ENCODE peak calls at places on chromosomes 2 and 18, in nine cellular contexts. T is SJSA1, L is PC-9, K is AG04450, R is HT1080, D is Right ventricle myocardium inferior, M is progenitor cell of endocrine pancreas, Z is ovary, J is fibroblast of mammary gland. G is an unnamed sample.

GRCh38 chr2:205002390-205002789 is 457.1 kb downstream of the PARD3B start:
- DNase-seq in J (no peak), Z (no peak), M (no peak), K (no peak), L (no peak), D (no peak), T (no peak), R (peak; percentile 4), G (no peak)

GRCh38 chr2:43348904-43349725 is 122.7 kb upstream of the ZFP36L2 start:
- DNase-seq in J (peak; percentile 72), K (no peak), T (no peak), R (no peak), M (no peak), Z (no peak), L (no peak), D (no peak), G (peak; percentile 75)

GRCh38 chr2:39120771-39121522 is at the start of gene SOS1:
- DNase-seq in J (peak; percentile 90), D (peak; percentile 98), T (peak; percentile 90), Z (peak; percentile 96), K (peak; percentile 82), R (peak; percentile 88), M (peak; percentile 97), L (peak; percentile 95), G (peak; percentile 98)

GRCh38 chr2:172765664-172766063 is 30.0 kb downstream of the RAPGEF4 start:
- DNase-seq in M (no peak), J (no peak), D (no peak), R (no peak), L (no peak), T (no peak), Z (no peak), K (no peak), G (no peak)

GRCh38 chr18:25233582-25234362 is 118.2 kb downstream of the ZNF521 start:
- DNase-seq in D (no peak), T (peak; percentile 9), L (no peak), M (no peak), K (no peak), Z (no peak), R (no peak), J (peak; percentile 55), G (no peak)

GRCh38 chr2:170716851-170717598 is 1.9 kb downstream of the SP5 start:
- DNase-seq in T (peak; percentile 26), R (no peak), K (no peak), L (no peak), D (no peak), J (peak; percentile 36), M (peak; percentile 59), Z (peak; percentile 28), G (peak; percentile 75)

GRCh38 chr2:8096484-8096883 is 585.4 kb upstream of the ID2 start:
- DNase-seq in D (no peak), J (no peak), T (no peak), M (no peak), L (no peak), Z (no peak), K (no peak), R (no peak), G (no peak)

GRCh38 chr2:102041351-102041750 is 49.6 kb downstream of the IL1R2 start:
- DNase-seq in L (no peak), T (no peak), R (no peak), J (peak; percentile 95), K (no peak), D (no peak), Z (no peak), M (no peak), G (no peak)

GRCh38 chr2:53672881-53673522 is 94.6 kb upstream of the CHAC2 start:
- DNase-seq in K (peak; percentile 27), M (no peak), T (peak; percentile 2), D (no peak), L (no peak), R (no peak), J (peak; percentile 27), Z (no peak), G (no peak)

GRCh38 chr2:186995092-186995491 is 146.1 kb upstream of the ZSWIM2 start:
- DNase-seq in M (no peak), D (no peak), R (peak; percentile 30), Z (no peak), K (no peak), T (no peak), J (peak; percentile 80), L (no peak), G (no peak)

GRCh38 chr2:10934308-10934978 is 22.7 kb downstream of the KCNF1 start:
- DNase-seq in M (no peak), D (no peak), K (no peak), R (no peak), J (no peak), Z (no peak), T (no peak), L (no peak), G (peak; percentile 43)

GRCh38 chr2:237118731-237119130 is 33.0 kb downstream of the COPS8 start:
- DNase-seq in T (no peak), J (peak; percentile 48), D (no peak), L (no peak), M (no peak), K (no peak), R (no peak), Z (no peak), G (no peak)